ENCODE peak calls at places on chromosomes 13 and 19, in seven cellular contexts. X is H9, R is IMR-90, Z is mesendoderm, A is neuronal stem cell, D is mesenchymal stem cell, O is trophoblast cell. G is an unnamed sample.

GRCh38 chr19:28435551-28436261 is 777.2 kb downstream of the UQCRFS1 start:
- DNase-seq in D (no peak), X (no peak), R (no peak), Z (no peak), A (no peak), O (no peak), G (no peak)

GRCh38 chr13:91785435-91786137 is 387.2 kb downstream of the GPC5 start:
- DNase-seq in R (no peak), Z (peak), A (no peak), D (no peak), O (no peak), X (no peak), G (no peak)

GRCh38 chr19:52585101-52585500 is 15.0 kb downstream of the ZNF701 start:
- DNase-seq in X (peak), O (peak), Z (no peak), D (no peak), R (no peak), A (no peak), G (no peak)

GRCh38 chr13:44274838-44275237 is 98.8 kb upstream of the SERP2 start:
- DNase-seq in A (no peak), O (no peak), D (no peak), R (peak), Z (no peak), X (no peak), G (no peak)

GRCh38 chr19:16435999-16436650 is 35.6 kb downstream of the EPS15L1 start:
- DNase-seq in O (no peak), Z (no peak), A (no peak), D (peak), R (no peak), X (no peak), G (no peak)

GRCh38 chr13:69291292-69291906 is 816.2 kb upstream of the ATXN8OS start:
- DNase-seq in X (no peak), R (no peak), Z (peak), D (no peak), A (no peak), O (no peak), G (no peak)

GRCh38 chr13:27978301-27978968 is 9.3 kb upstream of the CDX2 start:
- DNase-seq in X (peak), A (no peak), R (no peak), Z (peak), O (no peak), D (no peak), G (peak)

GRCh38 chr13:109785141-109785891 is 1.1 kb downstream of the IRS2 start:
- DNase-seq in O (peak), A (no peak), R (peak), X (peak), Z (peak), D (peak), G (peak)

GRCh38 chr13:32811297-32811800 is 204.9 kb upstream of the KL start:
- DNase-seq in X (no peak), R (no peak), Z (no peak), D (peak), A (no peak), O (no peak), G (no peak)

GRCh38 chr13:36242761-36243160 is 28.4 kb upstream of the SOHLH2 start:
- DNase-seq in Z (no peak), X (no peak), O (peak), D (no peak), R (no peak), A (no peak), G (no peak)

GRCh38 chr13:36998624-36999041 is 507 bp downstream of the ALG5 start:
- DNase-seq in D (peak), A (no peak), O (peak), R (no peak), X (peak), Z (peak), G (peak)

GRCh38 chr13:113489171-113489548 is 1.4 kb downstream of the DCUN1D2 start:
- DNase-seq in Z (peak), O (peak), X (peak), A (peak), R (no peak), D (no peak), G (no peak)

GRCh38 chr13:55266644-55267043 is 1874.1 kb upstream of the PRR20A start:
- DNase-seq in D (no peak), X (no peak), O (no peak), Z (no peak), R (no peak), A (no peak), G (no peak)

GRCh38 chr13:80340643-80341097 is 256 bp downstream of the SPRY2 start:
- DNase-seq in X (no peak), R (peak), A (no peak), O (peak), D (peak), Z (no peak), G (no peak)

GRCh38 chr13:112638157-112638750 is 50.3 kb upstream of the TUBGCP3 start:
- DNase-seq in R (no peak), A (no peak), X (peak), O (peak), D (no peak), Z (no peak), G (no peak)

GRCh38 chr19:45059258-45059965 is 16.9 kb downstream of the ZNF296 start:
- DNase-seq in D (peak), X (peak), R (peak), Z (peak), A (peak), O (peak), G (peak)

GRCh38 chr19:33473644-33474305 is 47.8 kb downstream of the PEPD start:
- DNase-seq in D (no peak), O (no peak), A (no peak), X (no peak), Z (no peak), R (peak), G (no peak)

GRCh38 chr13:23086951-23087350 is 93.8 kb upstream of the SGCG start:
- DNase-seq in D (no peak), R (no peak), O (no peak), Z (peak), X (no peak), A (no peak), G (no peak)

GRCh38 chr13:23966691-23967615 is 69.7 kb upstream of the C1QTNF9B start:
- DNase-seq in X (no peak), R (peak), O (no peak), A (no peak), Z (no peak), D (peak), G (no peak)

GRCh38 chr13:93865235-93865634 is 614.2 kb downstream of the DCT start:
- DNase-seq in R (no peak), A (no peak), Z (peak), D (no peak), X (no peak), O (no peak), G (no peak)

GRCh38 chr13:101649490-101650126 is 197.1 kb downstream of the ITGBL1 start:
- DNase-seq in Z (no peak), A (no peak), O (peak), D (peak), R (peak), X (no peak), G (no peak)

GRCh38 chr19:46840157-46840942 is 10.3 kb downstream of the AP2S1 start:
- DNase-seq in X (peak), R (peak), O (peak), Z (peak), A (peak), D (peak), G (peak)

GRCh38 chr19:10086904-10087256 is 763 bp downstream of the SHFL start:
- DNase-seq in X (no peak), R (no peak), A (no peak), Z (no peak), D (no peak), O (no peak), G (no peak)

GRCh38 chr19:10981496-10981895 is 20.7 kb downstream of the SMARCA4 start:
- DNase-seq in Z (peak), O (no peak), A (no peak), R (peak), X (no peak), D (peak), G (no peak)

GRCh38 chr13:25923217-25924085 is 128.4 kb downstream of the SHISA2 start:
- DNase-seq in X (no peak), A (no peak), R (no peak), Z (no peak), D (peak), O (peak), G (no peak)

GRCh38 chr13:94233401-94233800 is 246.1 kb downstream of the DCT start:
- DNase-seq in O (peak), Z (no peak), X (no peak), D (peak), R (peak), A (no peak), G (no peak)

GRCh38 chr13:25286308-25286968 is 850 bp downstream of the MTMR6 start:
- DNase-seq in O (peak), Z (peak), A (peak), D (peak), X (no peak), R (peak), G (no peak)

GRCh38 chr19:14432817-14433453 is at the start of gene PKN1:
- DNase-seq in X (peak), Z (peak), D (no peak), R (no peak), A (peak), O (peak), G (peak)

GRCh38 chr19:19595171-19595701 is 23.3 kb downstream of the PBX4 start:
- DNase-seq in Z (no peak), R (peak), D (peak), A (no peak), X (no peak), O (no peak), G (no peak)

GRCh38 chr13:90951663-90952062 is 395.8 kb upstream of the MIR17HG start:
- DNase-seq in X (no peak), R (no peak), Z (no peak), D (no peak), A (no peak), O (no peak), G (no peak)

GRCh38 chr19:814108-815078 is 7.4 kb downstream of the PLPPR3 start:
- DNase-seq in Z (no peak), D (no peak), A (no peak), O (peak), X (no peak), R (no peak), G (no peak)

GRCh38 chr19:45171211-45171623 is 6.8 kb downstream of the TRAPPC6A start:
- DNase-seq in D (no peak), X (no peak), O (peak), R (no peak), Z (no peak), A (no peak), G (no peak)

GRCh38 chr13:108276060-108276459 is 6.5 kb downstream of the TNFSF13B start:
- DNase-seq in Z (no peak), X (no peak), O (no peak), A (no peak), R (no peak), D (no peak), G (no peak)

GRCh38 chr19:51626675-51627074 is 3.5 kb downstream of the SIGLEC5 start:
- DNase-seq in R (no peak), O (no peak), D (no peak), Z (no peak), X (no peak), A (no peak), G (no peak)

GRCh38 chr19:14027856-14028450 is at the start of gene RLN3:
- DNase-seq in A (no peak), R (no peak), D (no peak), X (no peak), Z (no peak), O (no peak), G (no peak)

GRCh38 chr13:66128692-66129269 is 1101.4 kb downstream of the PCDH9 start:
- DNase-seq in R (no peak), D (no peak), X (no peak), Z (no peak), O (no peak), A (no peak), G (no peak)

GRCh38 chr19:51116736-51117135 is 8.0 kb upstream of the SIGLEC9 start:
- DNase-seq in D (no peak), O (no peak), R (no peak), A (no peak), Z (no peak), X (no peak), G (no peak)

GRCh38 chr13:113628291-113629270 is 29.4 kb downstream of the ATP4B start:
- DNase-seq in D (no peak), R (no peak), A (no peak), Z (no peak), X (no peak), O (no peak), G (no peak)

GRCh38 chr19:4638330-4638729 is 986 bp upstream of the TNFAIP8L1 start:
- DNase-seq in O (no peak), A (no peak), D (no peak), X (no peak), Z (no peak), R (no peak), G (no peak)
- H4K8ac ChIP-seq in O (peak), A (no peak), D (peak), X (no peak), Z (no peak), R (peak), G (no peak)

GRCh38 chr19:56690668-56691067 is 19.1 kb upstream of the ZNF835 start:
- DNase-seq in A (no peak), X (no peak), O (no peak), D (no peak), R (no peak), Z (no peak), G (no peak)
- H3K27ac ChIP-seq in A (no peak), X (no peak), O (no peak), D (no peak), R (no peak), Z (no peak), G (no peak)

GRCh38 chr13:75641026-75641425 is 4.9 kb downstream of the LMO7 start:
- DNase-seq in R (no peak), X (no peak), Z (no peak), D (no peak), A (no peak), O (no peak), G (no peak)
- H4K8ac ChIP-seq in R (no peak), X (no peak), Z (no peak), D (peak), A (no peak), O (no peak), G (peak)

GRCh38 chr13:97875218-97875617 is 78.3 kb upstream of the IPO5 start:
- DNase-seq in D (no peak), X (no peak), R (no peak), O (no peak), Z (peak), A (no peak), G (peak)
- H3K27ac ChIP-seq in D (no peak), X (no peak), R (no peak), O (no peak), Z (no peak), A (no peak), G (no peak)

DNA sequence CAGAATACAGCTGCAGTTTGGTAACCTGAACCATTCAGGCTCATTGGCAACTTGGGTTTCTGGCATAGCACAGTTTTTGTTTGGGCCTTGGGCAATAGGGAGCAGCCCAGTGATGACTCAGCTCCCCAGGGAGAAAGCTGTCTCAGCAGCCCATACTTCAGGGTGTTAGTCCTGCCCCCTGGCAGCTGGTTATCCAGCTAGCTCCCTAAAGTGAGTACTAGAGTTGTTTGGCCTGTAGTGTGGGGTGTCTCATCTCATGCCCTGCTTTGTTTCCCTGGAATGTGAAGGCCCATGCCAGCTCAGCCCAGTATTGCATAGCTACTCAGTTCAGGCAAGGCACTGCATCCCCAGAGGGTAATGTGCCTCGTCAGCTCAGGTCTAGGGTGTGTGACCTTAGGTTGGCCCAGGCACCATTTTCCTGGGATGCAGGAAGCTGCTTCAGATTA is 18.2 kb upstream of the ZNF543 start:
- DNase-seq in Z (peak), D (peak), O (peak), A (no peak), R (peak), X (no peak), G (no peak)
- H4K8ac ChIP-seq in Z (no peak), D (peak), O (no peak), A (no peak), R (no peak), X (no peak), G (no peak)

GRCh38 chr19:35925501-35925900 is 10.7 kb upstream of the LRFN3 start:
- DNase-seq in X (no peak), O (no peak), D (no peak), Z (no peak), R (no peak), A (no peak), G (no peak)
- H3K27ac ChIP-seq in X (no peak), O (no peak), D (no peak), Z (no peak), R (no peak), A (no peak), G (no peak)

GRCh38 chr13:74796126-74796643 is 662.0 kb upstream of the KLF12 start:
- DNase-seq in O (no peak), D (no peak), R (no peak), X (no peak), Z (no peak), A (no peak), G (no peak)
- H4K8ac ChIP-seq in O (no peak), D (no peak), R (no peak), X (no peak), Z (no peak), A (no peak), G (no peak)

DNA sequence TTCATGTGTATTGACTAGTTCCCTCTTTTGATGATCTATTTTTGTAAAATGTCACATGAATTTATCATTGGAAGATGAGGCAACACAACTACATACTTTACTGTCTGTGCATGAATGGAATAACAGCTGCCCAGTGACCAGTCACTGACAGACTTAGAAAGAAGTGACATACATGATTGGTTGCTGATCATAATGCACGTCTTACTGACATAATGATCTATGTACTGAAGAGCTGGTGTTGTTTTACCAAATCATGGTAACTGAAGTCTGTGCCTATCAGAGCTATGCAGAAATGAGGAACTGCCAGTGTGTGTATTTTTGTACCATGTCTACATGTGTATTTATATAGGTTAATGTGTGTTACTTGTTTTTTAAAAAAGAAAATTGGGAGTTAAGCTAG is 26.5 kb downstream of the GPR18 start:
- DNase-seq in R (no peak), D (no peak), A (no peak), Z (no peak), X (no peak), O (peak), G (no peak)
- H3K27ac ChIP-seq in R (no peak), D (no peak), A (no peak), Z (no peak), X (no peak), O (no peak), G (no peak)

GRCh38 chr13:39365879-39366278 is 237.1 kb downstream of the LHFPL6 start:
- DNase-seq in D (no peak), R (no peak), Z (no peak), O (no peak), X (no peak), A (no peak), G (no peak)
- H4K8ac ChIP-seq in D (no peak), R (no peak), Z (no peak), O (no peak), X (no peak), A (no peak), G (no peak)

G was measured in H1.